ENCODE peak calls at places on chromosomes 6 and 20, in six cellular contexts. A, M, C, E, Q and N are unnamed samples.

GRCh38 chr6:111710911-111711310 is 105.2 kb upstream of the TRAF3IP2 start:
- DNase-seq in M (no peak), Q (no peak), A (no peak), C (no peak), E (no peak), N (no peak)

GRCh38 chr20:46362931-46363872 is 43.2 kb downstream of the ELMO2 start:
- DNase-seq in C (no peak), A (no peak), M (no peak), Q (no peak), E (peak), N (no peak)

GRCh38 chr6:10019851-10020250 is 395.0 kb downstream of the TFAP2A start:
- DNase-seq in C (no peak), Q (no peak), E (no peak), A (no peak), M (no peak), N (no peak)

GRCh38 chr20:53869466-53870258 is 200.7 kb downstream of the BCAS1 start:
- DNase-seq in C (peak), Q (peak), A (peak), M (peak), E (peak), N (peak)

GRCh38 chr20:33423141-33423834 is 20.3 kb downstream of the SNTA1 start:
- DNase-seq in C (peak), E (peak), Q (peak), M (no peak), A (peak), N (peak)

GRCh38 chr6:168180548-168181011 is 101.6 kb upstream of the FRMD1 start:
- DNase-seq in Q (peak), A (no peak), M (no peak), E (no peak), C (no peak), N (peak)

GRCh38 chr6:150418825-150419594 is 50.2 kb downstream of the IYD start:
- DNase-seq in C (peak), E (peak), M (peak), Q (peak), A (peak), N (peak)

GRCh38 chr20:50335105-50335504 is 144.5 kb downstream of the CEBPB start:
- DNase-seq in E (peak), A (no peak), C (peak), M (peak), Q (peak), N (peak)

GRCh38 chr6:33375143-33375649 is 16.4 kb upstream of the KIFC1 start:
- DNase-seq in E (peak), A (peak), C (peak), M (no peak), Q (peak), N (peak)

GRCh38 chr6:329888-330691 is 37.8 kb downstream of the DUSP22 start:
- DNase-seq in C (peak), M (no peak), Q (no peak), A (no peak), E (peak), N (no peak)

GRCh38 chr6:119333707-119334295 is 15.8 kb downstream of the MAN1A1 start:
- DNase-seq in C (no peak), Q (peak), A (no peak), E (no peak), M (no peak), N (no peak)

GRCh38 chr20:5230544-5230943 is 86.2 kb downstream of the PROKR2 start:
- DNase-seq in M (no peak), Q (no peak), A (no peak), C (no peak), E (no peak), N (no peak)

GRCh38 chr20:12201289-12201991 is 283.7 kb downstream of the BTBD3 start:
- DNase-seq in E (peak), M (no peak), Q (peak), C (peak), A (no peak), N (no peak)

GRCh38 chr20:35511814-35512420 is 17.5 kb downstream of the C20orf173 start:
- DNase-seq in E (peak), Q (peak), C (peak), M (no peak), A (peak), N (peak)

GRCh38 chr6:163647624-163648023 is 233.1 kb downstream of the QKI start:
- DNase-seq in A (no peak), Q (no peak), C (no peak), E (no peak), M (no peak), N (no peak)

GRCh38 chr6:44151348-44152108 is 7.1 kb upstream of the CAPN11 start:
- DNase-seq in Q (peak), C (peak), M (peak), A (peak), E (peak), N (peak)

GRCh38 chr20:57048027-57048869 is 218.2 kb downstream of the BMP7 start:
- DNase-seq in C (no peak), E (peak), Q (peak), A (peak), M (peak), N (peak)

GRCh38 chr6:131949909-131950766 is 1.0 kb downstream of the CCN2 start:
- DNase-seq in E (peak), M (peak), A (peak), C (peak), Q (peak), N (peak)

GRCh38 chr6:70166088-70166958 is 136.6 kb downstream of the COL9A1 start:
- DNase-seq in C (peak), E (peak), M (peak), A (peak), Q (peak), N (peak)

GRCh38 chr6:90669846-90670245 is 83.0 kb upstream of the MAP3K7 start:
- DNase-seq in M (no peak), A (no peak), Q (no peak), C (no peak), E (no peak), N (no peak)

GRCh38 chr6:89952361-89952680 is 58.1 kb downstream of the GJA10 start:
- DNase-seq in Q (no peak), C (no peak), M (no peak), E (no peak), A (no peak), N (no peak)

GRCh38 chr20:50719328-50719727 is 12.1 kb upstream of the PARD6B start:
- DNase-seq in E (no peak), M (no peak), C (no peak), A (no peak), Q (no peak), N (no peak)

GRCh38 chr6:145704153-145704781 is 31.1 kb downstream of the EPM2A start:
- DNase-seq in C (peak), E (peak), Q (peak), M (no peak), A (no peak), N (no peak)

GRCh38 chr20:45878076-45878731 is 2.8 kb upstream of the ZSWIM1 start:
- DNase-seq in M (no peak), Q (no peak), C (no peak), E (peak), A (no peak), N (no peak)

GRCh38 chr6:69427882-69428281 is 368.9 kb downstream of the LMBRD1 start:
- DNase-seq in Q (no peak), E (no peak), M (no peak), A (no peak), C (no peak), N (no peak)

GRCh38 chr20:34493646-34494045 is 22.6 kb upstream of the DYNLRB1 start:
- DNase-seq in A (no peak), M (no peak), C (peak), E (no peak), Q (no peak), N (no peak)

GRCh38 chr6:19811397-19812079 is 25.6 kb upstream of the ID4 start:
- DNase-seq in Q (no peak), E (no peak), C (no peak), A (no peak), M (no peak), N (peak)
- TF ChIP-seq CTCF in Q (no peak), E (no peak), C (no peak), A (no peak), M (no peak), N (no peak)

DNA sequence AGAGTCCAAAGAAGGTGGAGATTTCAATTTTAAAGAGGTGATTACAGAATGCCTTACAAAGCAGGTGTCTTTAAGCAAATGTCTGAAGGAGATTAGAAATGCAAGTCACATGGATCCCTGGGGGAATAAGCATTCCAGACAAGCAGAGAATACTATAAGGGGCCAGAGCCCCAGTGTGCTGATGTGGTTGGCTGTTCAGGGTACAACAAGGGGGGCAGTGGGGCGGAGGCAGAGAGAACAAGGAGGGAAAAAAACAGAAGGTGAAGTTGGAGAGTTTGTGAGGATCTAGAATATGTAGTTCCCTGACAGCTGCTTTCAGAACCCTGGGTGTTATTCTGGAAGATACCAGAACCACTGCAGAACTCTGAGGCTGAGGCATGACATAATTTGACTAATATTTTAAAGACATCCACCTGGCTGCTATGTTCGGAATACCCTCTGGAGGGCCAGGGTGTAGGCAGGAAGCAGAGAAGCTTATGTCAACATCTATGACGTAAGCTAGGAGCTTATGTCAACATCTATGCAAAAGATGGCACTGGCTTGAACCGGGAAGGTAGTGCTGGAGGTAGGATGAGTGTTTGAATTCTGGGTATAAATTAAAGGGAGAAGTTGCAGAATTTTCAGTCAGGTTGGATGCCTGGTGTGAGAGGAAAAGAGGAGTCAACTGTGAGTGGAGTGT is 276.3 kb upstream of the AGPAT4 start:
- DNase-seq in C (no peak), E (no peak), Q (peak), A (no peak), M (no peak), N (peak)
- TF ChIP-seq CTCF in C (no peak), E (no peak), Q (no peak), A (no peak), M (no peak), N (no peak)

GRCh38 chr6:25452027-25452426 is 172.9 kb downstream of the CARMIL1 start:
- DNase-seq in Q (no peak), M (no peak), A (no peak), C (no peak), E (no peak), N (no peak)
- TF ChIP-seq CTCF in Q (no peak), M (no peak), A (no peak), C (no peak), E (no peak), N (no peak)

GRCh38 chr6:30364591-30364990 is 19.6 kb downstream of the RPP21 start:
- DNase-seq in E (no peak), M (no peak), A (no peak), Q (peak), C (no peak), N (peak)
- TF ChIP-seq CTCF in E (no peak), M (no peak), A (no peak), Q (no peak), C (no peak), N (peak)

GRCh38 chr20:22499475-22500174 is 84.7 kb downstream of the FOXA2 start:
- DNase-seq in E (no peak), M (no peak), A (peak), C (no peak), Q (no peak), N (no peak)
- TF ChIP-seq CTCF in E (no peak), M (no peak), A (no peak), C (no peak), Q (no peak), N (no peak)

GRCh38 chr6:6491761-6492160 is 96.8 kb upstream of the LY86 start:
- DNase-seq in E (no peak), M (no peak), Q (no peak), A (no peak), C (no peak), N (no peak)

GRCh38 chr6:6492675-6493074 is 95.8 kb upstream of the LY86 start:
- DNase-seq in E (no peak), M (no peak), Q (no peak), C (no peak), A (no peak), N (no peak)

GRCh38 chr6:6497541-6497940 is 91.0 kb upstream of the LY86 start:
- DNase-seq in C (no peak), Q (no peak), M (no peak), A (no peak), E (no peak), N (no peak)

GRCh38 chr6:6495851-6496250 is 92.7 kb upstream of the LY86 start:
- DNase-seq in C (no peak), Q (peak), A (no peak), E (no peak), M (no peak), N (no peak)

GRCh38 chr6:6494677-6495076 is 93.8 kb upstream of the LY86 start:
- DNase-seq in C (no peak), A (peak), Q (peak), E (peak), M (peak), N (peak)
- TF ChIP-seq CTCF in C (no peak), A (peak), Q (peak), E (peak), M (peak), N (no peak)

GRCh38 chr6:1792989-1793388 is 183.3 kb downstream of the FOXC1 start:
- DNase-seq in Q (peak), C (peak), M (no peak), E (no peak), A (peak), N (peak)
- TF ChIP-seq CTCF in Q (peak), C (peak), M (peak), E (peak), A (peak), N (no peak)